ENCODE peak calls at places on chromosomes 11 and 22, in seven cellular contexts. J, R, F, Z, H, K and G are unnamed samples. For H3K36me3, the result is how much of the 10 kb centered on the place peaks cover.

GRCh38 chr11:35584321-35584720 is 33.9 kb upstream of the FJX1 start:
- DNase-seq in F (peak), K (no peak), Z (no peak), R (no peak), J (peak), H (peak), G (no peak)

GRCh38 chr22:17149073-17149815 is 9.8 kb downstream of the HDHD5 start:
- DNase-seq in H (no peak), Z (no peak), K (peak), F (no peak), J (no peak), R (no peak), G (peak)

GRCh38 chr11:106400949-106401545 is 323.6 kb downstream of the AASDHPPT start:
- DNase-seq in H (no peak), F (no peak), Z (no peak), J (peak), R (no peak), K (no peak), G (no peak)

GRCh38 chr11:11985954-11986949 is 22.2 kb downstream of the DKK3 start:
- DNase-seq in H (no peak), K (no peak), J (no peak), Z (no peak), R (no peak), F (no peak), G (no peak)

GRCh38 chr11:76885390-76886097 is 24.8 kb downstream of the ACER3 start:
- DNase-seq in J (peak), Z (no peak), R (no peak), F (peak), K (no peak), H (peak), G (no peak)

GRCh38 chr11:34050967-34051348 is 573 bp upstream of the CAPRIN1 start:
- DNase-seq in R (no peak), K (no peak), J (no peak), F (no peak), Z (no peak), H (peak), G (no peak)

GRCh38 chr11:125171974-125172373 is 7.4 kb downstream of the PKNOX2 start:
- DNase-seq in J (no peak), H (no peak), Z (no peak), F (no peak), K (no peak), R (no peak), G (no peak)

GRCh38 chr11:62556102-62556871 is 9.7 kb upstream of the AHNAK start:
- DNase-seq in F (peak), R (peak), K (peak), H (peak), J (peak), Z (peak), G (peak)

GRCh38 chr11:130580372-130580771 is 131.9 kb downstream of the ADAMTS15 start:
- DNase-seq in J (peak), H (peak), K (peak), R (peak), Z (peak), F (peak), G (no peak)

GRCh38 chr22:32389685-32390084 is 22.4 kb downstream of the RTCB start:
- DNase-seq in F (no peak), Z (no peak), K (no peak), H (peak), R (no peak), J (peak), G (no peak)

GRCh38 chr11:84686726-84687125 is 940.4 kb downstream of the DLG2 start:
- DNase-seq in J (no peak), F (peak), R (no peak), K (no peak), H (no peak), Z (no peak), G (no peak)

GRCh38 chr22:38981005-38981658 is 1.0 kb upstream of the APOBEC3B start:
- DNase-seq in H (no peak), J (no peak), K (peak), F (peak), Z (no peak), R (no peak), G (no peak)

GRCh38 chr11:113481226-113481625 is 6.0 kb upstream of the DRD2 start:
- DNase-seq in R (no peak), J (no peak), H (no peak), F (no peak), Z (no peak), K (no peak), G (no peak)
- H3K36me3 ChIP-seq in R (under half), J (under half), H (under half), F (under half), Z (under half), K (under half), G (under half)

GRCh38 chr22:48806227-48806781 is 1021.4 kb downstream of the BRD1 start:
- DNase-seq in K (no peak), Z (no peak), F (no peak), R (no peak), J (no peak), H (no peak), G (no peak)
- H3K36me3 ChIP-seq in K (under half), Z (under half), F (under half), R (under half), J (under half), H (under half), G (under half)

GRCh38 chr11:122789916-122790315 is 48.4 kb upstream of the CRTAM start:
- DNase-seq in F (no peak), Z (no peak), R (no peak), J (no peak), H (no peak), K (no peak), G (no peak)
- H3K36me3 ChIP-seq in F (under half), Z (under half), R (under half), J (under half), H (under half), K (under half), G (under half)

DNA sequence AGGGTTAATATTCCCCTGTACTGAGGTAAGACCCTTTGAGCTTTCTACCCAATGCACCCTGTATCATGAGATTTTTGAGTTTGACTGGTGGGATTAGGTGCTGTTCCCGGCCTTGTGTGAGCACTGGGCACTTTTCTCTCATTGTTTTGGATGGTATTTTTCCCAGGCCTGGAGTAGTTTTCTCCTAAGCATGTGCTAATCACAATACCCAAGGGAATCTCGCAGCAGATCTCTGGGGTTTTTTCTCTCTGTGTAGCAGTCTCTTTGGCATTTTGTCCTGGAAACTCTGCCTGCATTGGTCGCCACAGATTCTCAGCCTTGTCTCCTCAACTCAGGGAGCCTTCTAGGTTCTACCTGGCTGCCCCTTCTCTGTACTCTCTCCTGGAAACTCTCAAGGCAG is 19.9 kb downstream of the IGHMBP2 start:
- DNase-seq in F (no peak), Z (no peak), H (no peak), J (no peak), K (no peak), R (no peak), G (no peak)
- H3K36me3 ChIP-seq in F (half or more), Z (under half), H (half or more), J (under half), K (under half), R (half or more), G (under half)

GRCh38 chr22:46089426-46090041 is 60.8 kb upstream of the PPARA start:
- DNase-seq in Z (no peak), F (no peak), K (no peak), H (no peak), J (no peak), R (no peak), G (no peak)

GRCh38 chr22:46090631-46091201 is 59.6 kb upstream of the PPARA start:
- DNase-seq in K (no peak), R (no peak), J (no peak), Z (no peak), F (peak), H (no peak), G (no peak)

GRCh38 chr22:46091277-46091977 is 58.9 kb upstream of the PPARA start:
- DNase-seq in K (no peak), R (no peak), Z (no peak), J (no peak), F (no peak), H (no peak), G (no peak)

GRCh38 chr22:46088541-46089311 is 61.6 kb upstream of the PPARA start:
- DNase-seq in F (no peak), J (peak), H (no peak), K (peak), R (no peak), Z (no peak), G (no peak)

DNA sequence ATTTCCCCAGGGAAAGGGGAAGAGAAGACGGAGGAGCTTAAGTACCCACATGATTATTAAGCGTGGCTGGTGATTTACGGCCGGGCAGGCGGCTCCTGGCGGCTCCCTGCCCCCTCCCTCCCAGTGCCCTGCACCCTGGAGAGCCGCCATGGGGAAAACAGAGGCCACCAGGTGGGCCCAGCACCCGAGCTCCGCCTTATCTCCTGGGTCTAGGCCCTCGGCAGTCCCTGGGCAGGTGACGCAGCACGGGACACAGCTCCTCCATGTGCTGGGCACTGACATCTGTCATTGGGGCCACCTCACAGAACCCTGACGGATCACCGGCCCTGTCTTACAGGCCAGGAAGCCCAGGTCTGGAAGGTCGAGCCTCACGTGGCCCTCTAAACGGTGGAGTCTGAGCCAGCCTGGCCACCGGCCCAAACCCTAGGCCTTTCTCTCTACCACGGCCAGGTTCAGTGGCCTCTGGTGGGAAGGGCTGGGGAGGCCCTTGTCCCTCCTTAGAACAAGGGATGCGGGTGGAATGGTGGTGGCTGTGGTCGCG is 60.2 kb upstream of the PPARA start:
- DNase-seq in K (peak), H (no peak), J (no peak), R (no peak), Z (no peak), F (no peak), G (peak)
- H3K36me3 ChIP-seq in K (under half), H (half or more), J (under half), R (under half), Z (half or more), F (under half), G (under half)

DNA sequence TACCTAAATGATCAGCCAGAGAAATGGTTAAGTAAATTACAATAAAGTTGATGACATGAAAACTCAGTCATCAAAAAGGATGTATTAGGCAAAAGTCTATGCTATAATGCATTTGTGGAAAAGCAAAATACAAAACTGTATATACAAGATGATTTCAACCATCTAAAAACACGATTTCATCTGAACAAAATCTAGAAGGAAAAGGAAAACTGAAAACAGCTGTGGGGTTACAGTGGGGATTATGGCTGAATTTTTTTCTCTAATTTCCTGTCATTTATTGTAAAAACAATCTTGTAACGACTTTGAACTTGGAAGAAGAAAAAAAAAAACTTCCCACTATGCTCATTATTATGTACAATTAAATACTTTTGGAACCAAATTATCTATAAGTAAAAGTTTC is 30.3 kb downstream of the CHEK2 start:
- DNase-seq in K (no peak), F (no peak), H (no peak), R (no peak), Z (no peak), J (no peak), G (no peak)
- H3K36me3 ChIP-seq in K (under half), F (under half), H (under half), R (under half), Z (under half), J (under half), G (under half)

DNA sequence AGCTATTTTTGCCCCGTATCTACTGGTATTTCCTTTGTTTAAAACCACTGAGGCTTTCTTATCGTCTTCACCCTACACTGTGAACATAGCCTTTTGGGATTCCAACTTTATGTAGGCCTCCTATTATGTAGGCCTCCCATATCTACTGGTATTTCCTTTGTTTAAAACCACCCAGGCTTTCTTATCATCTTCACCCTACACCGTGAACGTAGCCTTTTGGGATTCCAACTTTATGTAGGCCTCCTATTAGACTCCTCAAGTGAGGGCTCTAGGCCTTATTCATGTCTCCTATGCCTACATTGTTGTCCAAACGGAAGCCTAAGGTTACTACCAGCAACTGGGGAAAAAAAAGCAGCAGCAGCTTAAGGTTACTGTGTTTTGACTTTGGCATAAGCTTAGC is 23.7 kb downstream of the CEP295 start:
- DNase-seq in R (no peak), J (no peak), F (no peak), H (no peak), K (no peak), Z (no peak), G (no peak)
- H3K36me3 ChIP-seq in R (under half), J (under half), F (half or more), H (under half), K (under half), Z (under half), G (under half)

GRCh38 chr11:65821107-65821506 is 12.7 kb upstream of the SNX32 start:
- DNase-seq in R (no peak), Z (no peak), K (peak), J (no peak), F (no peak), H (no peak), G (peak)

GRCh38 chr11:65827774-65828156 is 6.0 kb upstream of the SNX32 start:
- DNase-seq in K (no peak), J (no peak), F (no peak), R (no peak), Z (no peak), H (peak), G (no peak)

GRCh38 chr11:65817815-65818680 is 15.7 kb upstream of the SNX32 start:
- DNase-seq in Z (peak), R (peak), K (peak), J (peak), F (peak), H (peak), G (peak)

GRCh38 chr11:65826972-65827773 is 6.6 kb upstream of the SNX32 start:
- DNase-seq in F (no peak), J (no peak), Z (no peak), K (no peak), R (no peak), H (no peak), G (peak)

DNA sequence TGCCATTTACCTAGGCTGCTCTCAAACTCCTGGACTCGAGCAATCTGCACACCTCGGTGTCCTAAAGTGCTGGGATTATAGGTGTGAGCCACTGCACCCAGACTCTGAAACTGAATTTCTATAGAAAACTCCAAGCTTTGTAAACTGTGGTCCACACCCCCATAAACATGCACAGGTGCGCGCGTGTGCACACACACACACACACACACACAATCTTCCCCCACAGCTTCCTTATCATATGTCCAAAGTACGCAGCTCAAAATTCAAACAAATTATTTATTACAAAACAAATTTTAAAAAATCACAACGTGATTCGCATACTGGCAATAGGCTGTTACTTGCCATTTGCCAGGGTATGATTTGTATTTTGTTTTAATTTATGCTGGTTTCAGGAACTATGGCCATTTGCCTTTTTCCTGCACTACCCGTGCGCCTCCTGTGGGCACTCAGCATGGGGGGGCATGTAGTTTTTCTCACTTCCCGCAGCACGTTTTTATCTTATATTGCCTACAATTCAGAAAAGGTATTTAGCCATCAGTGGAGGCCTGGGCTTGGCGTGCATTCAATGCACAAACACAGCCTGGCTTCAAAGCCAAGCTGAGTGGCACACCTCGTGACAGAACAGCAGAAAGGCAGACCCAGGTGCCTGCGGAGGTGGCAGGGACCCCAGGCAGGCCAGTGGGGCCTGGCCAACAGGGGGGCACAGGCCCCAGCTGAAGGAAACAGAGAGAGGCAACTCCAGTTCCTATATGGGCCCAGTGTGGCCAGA is 10.8 kb upstream of the SNX32 start:
- DNase-seq in J (no peak), R (no peak), K (peak), Z (no peak), F (no peak), H (no peak), G (no peak)
- H3K36me3 ChIP-seq in J (under half), R (under half), K (under half), Z (under half), F (under half), H (under half), G (under half)

DNA sequence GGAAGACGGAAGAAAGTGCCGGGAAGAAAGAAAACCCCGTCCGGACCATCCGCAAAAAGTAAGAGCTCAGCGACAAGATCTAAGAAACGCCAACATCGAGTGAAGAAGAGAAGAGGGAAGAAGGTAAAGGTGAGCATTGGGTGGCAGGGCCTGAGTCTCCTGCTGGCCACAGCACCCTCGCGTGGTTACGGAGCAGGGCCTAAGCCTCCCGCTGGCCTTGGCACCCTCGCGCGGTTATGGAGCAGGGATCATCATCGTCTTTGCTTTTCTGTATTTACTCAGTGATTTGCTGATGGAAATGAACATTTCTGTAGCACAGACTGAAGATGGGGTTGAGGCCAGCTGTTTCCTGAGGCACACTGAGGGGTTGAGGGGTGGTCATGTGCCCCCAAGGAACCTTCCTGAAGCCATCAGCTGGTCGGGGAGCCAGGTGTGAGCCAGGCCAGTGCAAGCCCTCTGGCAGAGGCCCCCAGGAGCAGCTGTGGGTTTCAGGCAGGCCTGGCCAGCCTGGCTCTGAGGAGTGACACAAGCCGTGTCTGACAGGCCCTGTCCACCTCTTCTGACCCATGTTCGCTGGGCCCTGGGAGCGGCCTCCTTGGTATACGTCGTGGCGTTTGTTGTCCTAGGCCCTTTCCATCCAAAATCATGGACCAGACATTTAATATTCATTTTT is 14.0 kb downstream of the IRF7 start:
- DNase-seq in R (no peak), Z (no peak), F (no peak), K (no peak), J (no peak), H (no peak), G (no peak)
- H3K36me3 ChIP-seq in R (half or more), Z (half or more), F (under half), K (half or more), J (half or more), H (half or more), G (half or more)